ENCODE peak calls at places on chromosomes 2 and 18, in seven cellular contexts. Y, J, W, I, V, B and Q are unnamed samples.
A peak's percentile ranks its signal among the peaks of the same experiment; 100 is the strongest.

GRCh38 chr2:73938761-73939352 is 12.2 kb downstream of the DGUOK start:
- DNase-seq in Y (peak; percentile 76), I (no peak), W (peak; percentile 94), J (no peak), V (no peak), B (peak; percentile 48), Q (peak; percentile 43)

GRCh38 chr2:19649785-19650380 is 251.9 kb downstream of the TTC32 start:
- DNase-seq in I (no peak), Y (peak; percentile 95), V (peak; percentile 38), W (peak; percentile 100), J (no peak), B (peak; percentile 94), Q (peak; percentile 99)

GRCh38 chr2:111030271-111030891 is 90.3 kb upstream of the BCL2L11 start:
- DNase-seq in V (no peak), I (no peak), J (no peak), Y (no peak), W (no peak), B (no peak), Q (no peak)

GRCh38 chr2:74497777-74498499 is 1.5 kb downstream of the LBX2 start:
- DNase-seq in V (no peak), B (no peak), J (no peak), Y (peak; percentile 24), W (no peak), I (peak; percentile 83), Q (peak; percentile 55)

GRCh38 chr2:26243643-26244478 is 571 bp downstream of the HADHA start:
- DNase-seq in I (no peak), J (peak; percentile 67), V (no peak), Y (peak; percentile 40), W (peak; percentile 37), B (peak; percentile 11), Q (no peak)

GRCh38 chr2:3377279-3377611 is 373 bp downstream of the EIPR1 start:
- DNase-seq in Y (peak; percentile 58), I (no peak), B (peak; percentile 56), W (peak; percentile 55), J (no peak), V (peak; percentile 10), Q (peak; percentile 22)

GRCh38 chr2:207504513-207505171 is 25.1 kb upstream of the CREB1 start:
- DNase-seq in Y (peak; percentile 75), V (peak; percentile 24), J (no peak), W (peak; percentile 96), B (peak; percentile 68), I (no peak), Q (peak; percentile 52)

GRCh38 chr18:61323951-61324350 is 9.3 kb upstream of the CDH20 start:
- DNase-seq in W (no peak), V (no peak), J (no peak), Y (no peak), B (no peak), I (no peak), Q (peak; percentile 63)

GRCh38 chr18:45642238-45642637 is 27.0 kb downstream of the SLC14A2 start:
- DNase-seq in J (no peak), W (no peak), B (no peak), V (no peak), Y (no peak), I (no peak), Q (no peak)

GRCh38 chr2:219665926-219666325 is 38.5 kb downstream of the SLC4A3 start:
- DNase-seq in W (no peak), J (no peak), I (no peak), Y (no peak), B (no peak), V (no peak), Q (no peak)

GRCh38 chr2:73494031-73494430 is 108.4 kb downstream of the ALMS1 start:
- DNase-seq in B (peak; percentile 50), I (no peak), W (peak; percentile 81), V (no peak), Y (peak; percentile 72), J (no peak), Q (peak; percentile 30)

GRCh38 chr2:21819475-21819874 is 695.7 kb downstream of the TDRD15 start:
- DNase-seq in I (no peak), W (no peak), J (no peak), B (no peak), Y (peak; percentile 67), V (no peak), Q (peak; percentile 57)

GRCh38 chr18:12409466-12409865 is 1.7 kb downstream of the PRELID3A start:
- DNase-seq in W (peak; percentile 66), Y (peak; percentile 25), B (no peak), J (no peak), V (no peak), I (peak; percentile 23), Q (no peak)

GRCh38 chr2:20677301-20678176 is 10.6 kb downstream of the GDF7 start:
- DNase-seq in W (no peak), V (no peak), I (no peak), J (no peak), Y (no peak), B (no peak), Q (no peak)

GRCh38 chr2:225025917-225026571 is 16.2 kb downstream of the DOCK10 start:
- DNase-seq in J (peak; percentile 79), I (no peak), B (peak; percentile 56), V (no peak), Y (peak; percentile 92), W (peak; percentile 92), Q (peak; percentile 84)

GRCh38 chr2:137223722-137224121 is 458.4 kb downstream of the THSD7B start:
- DNase-seq in W (no peak), B (no peak), J (no peak), Y (no peak), V (no peak), I (no peak), Q (no peak)

GRCh38 chr2:239602290-239603282 is 201.8 kb upstream of the HDAC4 start:
- DNase-seq in W (no peak), V (no peak), B (no peak), I (peak; percentile 70), J (no peak), Y (no peak), Q (no peak)

GRCh38 chr2:74979844-74980243 is 21.4 kb downstream of the POLE4 start:
- DNase-seq in W (no peak), V (no peak), Y (no peak), I (no peak), B (no peak), J (no peak), Q (no peak)

GRCh38 chr18:9858642-9859041 is 27.1 kb upstream of the TXNDC2 start:
- DNase-seq in I (no peak), W (no peak), J (no peak), B (no peak), V (no peak), Y (no peak), Q (no peak)

GRCh38 chr2:48430528-48430927 is 99.4 kb upstream of the STON1 start:
- DNase-seq in Y (no peak), B (no peak), V (no peak), W (no peak), J (no peak), I (no peak), Q (no peak)

GRCh38 chr2:148255929-148256328 is 235.0 kb downstream of the MBD5 start:
- DNase-seq in I (peak; percentile 69), J (no peak), V (no peak), B (no peak), W (no peak), Y (no peak), Q (no peak)

GRCh38 chr2:143410097-143410897 is 281.1 kb downstream of the ARHGAP15 start:
- DNase-seq in V (no peak), I (no peak), J (no peak), B (no peak), Y (no peak), W (no peak), Q (no peak)

GRCh38 chr2:144217853-144218633 is 301.9 kb downstream of the ZEB2 start:
- DNase-seq in B (no peak), Y (peak; percentile 18), V (no peak), W (peak; percentile 30), J (no peak), I (no peak), Q (peak; percentile 43)

GRCh38 chr2:8389373-8390108 is 292.3 kb upstream of the ID2 start:
- DNase-seq in J (no peak), B (peak; percentile 55), V (no peak), I (no peak), W (peak; percentile 44), Y (no peak), Q (no peak)

GRCh38 chr2:38505779-38506178 is 96.9 kb downstream of the HNRNPLL start:
- DNase-seq in J (no peak), Y (peak; percentile 59), B (peak; percentile 82), I (no peak), W (no peak), V (peak; percentile 32), Q (peak; percentile 83)

GRCh38 chr2:218655751-218656150 is 3.7 kb downstream of the ZNF142 start:
- DNase-seq in I (no peak), W (no peak), Y (no peak), B (no peak), V (peak; percentile 38), J (no peak), Q (no peak)

GRCh38 chr18:74734013-74734444 is 136.4 kb downstream of the ZNF407 start:
- DNase-seq in V (no peak), W (no peak), Y (no peak), I (no peak), B (no peak), J (no peak), Q (no peak)

GRCh38 chr18:12046751-12047335 is 46.8 kb upstream of the ANKRD62 start:
- DNase-seq in Y (peak; percentile 12), W (no peak), B (no peak), J (no peak), I (no peak), V (no peak), Q (no peak)

GRCh38 chr2:133194068-133194655 is 374.1 kb downstream of the NCKAP5 start:
- DNase-seq in W (no peak), B (no peak), V (no peak), J (no peak), I (no peak), Y (no peak), Q (peak; percentile 24)

GRCh38 chr2:19714926-19715325 is 186.9 kb downstream of the TTC32 start:
- DNase-seq in Y (peak; percentile 89), J (no peak), V (no peak), I (no peak), B (no peak), W (peak; percentile 54), Q (no peak)

GRCh38 chr18:32473325-32473724 is 2.6 kb upstream of the GAREM1 start:
- DNase-seq in I (no peak), V (no peak), J (no peak), B (no peak), W (no peak), Y (no peak), Q (no peak)

GRCh38 chr2:120558892-120559291 is 176.8 kb upstream of the GLI2 start:
- DNase-seq in W (no peak), V (no peak), Y (no peak), J (no peak), B (no peak), I (no peak), Q (no peak)

GRCh38 chr2:25712455-25712854 is 39.1 kb upstream of the DTNB start:
- DNase-seq in W (no peak), V (no peak), J (no peak), Y (no peak), B (no peak), I (no peak), Q (no peak)